ENCODE peak calls at places on chromosomes 13 and 19, in seven cellular contexts. T is mucosa of descending colon, Y is GM12865, L is ACHN, P is right cardiac atrium, C is cardiac septum, A is osteoblast. D is an unnamed sample.

GRCh38 chr13:95317037-95317989 is 16.1 kb upstream of the ABCC4 start:
- DNase-seq in T (no peak), Y (no peak), L (peak), P (peak), C (no peak), A (no peak), D (no peak)

GRCh38 chr13:25175026-25175425 is 2.9 kb upstream of the AMER2 start:
- DNase-seq in T (no peak), Y (no peak), L (no peak), P (no peak), C (no peak), A (no peak), D (no peak)

GRCh38 chr13:40230833-40231266 is 435.6 kb downstream of the FOXO1 start:
- DNase-seq in T (no peak), Y (no peak), L (peak), P (no peak), C (no peak), A (peak), D (no peak)

GRCh38 chr19:44738603-44739585 is 9.6 kb upstream of the BCL3 start:
- DNase-seq in T (peak), Y (peak), L (no peak), P (no peak), C (no peak), A (no peak), D (no peak)

GRCh38 chr19:30443531-30444252 is 71.5 kb downstream of the ZNF536 start:
- DNase-seq in T (no peak), Y (no peak), L (no peak), P (no peak), C (no peak), A (no peak), D (no peak)

GRCh38 chr13:44093607-44094583 is 214.2 kb downstream of the LACC1 start:
- DNase-seq in T (no peak), Y (no peak), L (no peak), P (no peak), C (no peak), A (no peak), D (no peak)

GRCh38 chr19:16061943-16062342 is 14.4 kb upstream of the TPM4 start:
- DNase-seq in T (no peak), Y (no peak), L (no peak), P (no peak), C (no peak), A (no peak), D (no peak)

GRCh38 chr13:110869231-110869804 is 45.6 kb downstream of the ANKRD10 start:
- DNase-seq in T (no peak), Y (no peak), L (no peak), P (no peak), C (no peak), A (no peak), D (no peak)

GRCh38 chr13:28638756-28639155 is 20.2 kb upstream of the POMP start:
- DNase-seq in T (no peak), Y (no peak), L (no peak), P (no peak), C (no peak), A (no peak), D (no peak)

GRCh38 chr19:34332027-34332786 is 32.8 kb upstream of the GPI start:
- DNase-seq in T (no peak), Y (no peak), L (no peak), P (no peak), C (no peak), A (no peak), D (no peak)

GRCh38 chr19:47778089-47778953 is at the start of gene SELENOW:
- DNase-seq in T (peak), Y (peak), L (peak), P (peak), C (peak), A (peak), D (peak)

GRCh38 chr13:77696863-77697207 is 652 bp upstream of the SLAIN1 start:
- DNase-seq in T (no peak), Y (no peak), L (no peak), P (no peak), C (no peak), A (no peak), D (no peak)

GRCh38 chr13:85709072-85709471 is 90.1 kb downstream of the SLITRK6 start:
- DNase-seq in T (no peak), Y (no peak), L (no peak), P (no peak), C (no peak), A (no peak), D (no peak)

GRCh38 chr13:111142472-111142871 is 27.4 kb downstream of the ARHGEF7 start:
- DNase-seq in T (no peak), Y (no peak), L (no peak), P (no peak), C (no peak), A (no peak), D (no peak)

GRCh38 chr19:51607920-51608562 is 22.2 kb downstream of the SIGLEC5 start:
- DNase-seq in T (peak), Y (peak), L (peak), P (peak), C (peak), A (peak), D (peak)

GRCh38 chr19:48997972-48998371 is 4.3 kb downstream of the RUVBL2 start:
- DNase-seq in T (peak), Y (peak), L (peak), P (no peak), C (no peak), A (peak), D (no peak)

GRCh38 chr13:102913924-102914628 is 68.2 kb downstream of the ERCC5 start:
- DNase-seq in T (peak), Y (peak), L (no peak), P (no peak), C (no peak), A (no peak), D (no peak)

GRCh38 chr19:50425581-50425980 is 6.8 kb downstream of the SPIB start:
- DNase-seq in T (no peak), Y (no peak), L (no peak), P (no peak), C (no peak), A (peak), D (no peak)

GRCh38 chr19:19459099-19459498 is 53.6 kb downstream of the GATAD2A start:
- DNase-seq in T (no peak), Y (peak), L (no peak), P (no peak), C (no peak), A (no peak), D (no peak)

GRCh38 chr13:41064493-41064892 is 3.2 kb downstream of the WBP4 start:
- DNase-seq in T (no peak), Y (no peak), L (peak), P (no peak), C (no peak), A (peak), D (no peak)

GRCh38 chr13:29722415-29722814 is 126.9 kb upstream of the SLC7A1 start:
- DNase-seq in T (no peak), Y (no peak), L (no peak), P (no peak), C (no peak), A (no peak), D (no peak)

GRCh38 chr19:15372470-15372869 is 7.1 kb downstream of the AKAP8 start:
- DNase-seq in T (no peak), Y (no peak), L (no peak), P (no peak), C (no peak), A (peak), D (no peak)

GRCh38 chr13:20129076-20129475 is 31.8 kb downstream of the GJA3 start:
- DNase-seq in T (peak), Y (no peak), L (no peak), P (no peak), C (peak), A (no peak), D (no peak)